ENCODE peak calls at places on chromosome 12, in nine cellular contexts. One of them, this sample, is unnamed.

GRCh38 chr12:32240833-32241232 is 134.2 kb downstream of the BICD1 start:
- DNase-seq in RWPE2: no peak
- DNase-seq in nephron progenitor cell: no peak
- DNase-seq in T-helper 1 cell: no peak
- DNase-seq in IMR-90: peak
- DNase-seq in activated naive CD4-positive, alpha-beta T cell: no peak
- DNase-seq in HEK293T: no peak
- DNase-seq in EL: peak
- DNase-seq in T follicular helper cell: no peak
- DNase-seq in this sample: no peak

GRCh38 chr12:39441963-39442894 is 691 bp downstream of the KIF21A start:
- DNase-seq in RWPE2: peak
- DNase-seq in nephron progenitor cell: peak
- DNase-seq in T-helper 1 cell: no peak
- DNase-seq in IMR-90: no peak
- DNase-seq in activated naive CD4-positive, alpha-beta T cell: no peak
- DNase-seq in HEK293T: peak
- DNase-seq in EL: peak
- DNase-seq in T follicular helper cell: peak
- DNase-seq in this sample: no peak

GRCh38 chr12:110782068-110782467 is 39.4 kb upstream of the PPP1CC start:
- DNase-seq in RWPE2: no peak
- DNase-seq in nephron progenitor cell: no peak
- DNase-seq in T-helper 1 cell: no peak
- DNase-seq in IMR-90: no peak
- DNase-seq in activated naive CD4-positive, alpha-beta T cell: no peak
- DNase-seq in HEK293T: no peak
- DNase-seq in EL: no peak
- DNase-seq in T follicular helper cell: no peak
- DNase-seq in this sample: no peak

GRCh38 chr12:117365072-117365616 is 3.7 kb upstream of the NOS1 start:
- DNase-seq in RWPE2: no peak
- DNase-seq in nephron progenitor cell: no peak
- DNase-seq in T-helper 1 cell: no peak
- DNase-seq in IMR-90: no peak
- DNase-seq in activated naive CD4-positive, alpha-beta T cell: no peak
- DNase-seq in HEK293T: no peak
- DNase-seq in EL: no peak
- DNase-seq in T follicular helper cell: no peak
- DNase-seq in this sample: no peak

GRCh38 chr12:104058796-104059195 is 5.5 kb upstream of the HCFC2 start:
- DNase-seq in RWPE2: no peak
- DNase-seq in nephron progenitor cell: no peak
- DNase-seq in T-helper 1 cell: no peak
- DNase-seq in IMR-90: no peak
- DNase-seq in activated naive CD4-positive, alpha-beta T cell: no peak
- DNase-seq in HEK293T: no peak
- DNase-seq in EL: no peak
- DNase-seq in T follicular helper cell: no peak
- DNase-seq in this sample: no peak

GRCh38 chr12:45611495-45611894 is 118.0 kb upstream of the ARID2 start:
- DNase-seq in RWPE2: no peak
- DNase-seq in nephron progenitor cell: no peak
- DNase-seq in T-helper 1 cell: no peak
- DNase-seq in IMR-90: no peak
- DNase-seq in activated naive CD4-positive, alpha-beta T cell: no peak
- DNase-seq in HEK293T: no peak
- DNase-seq in EL: no peak
- DNase-seq in T follicular helper cell: no peak
- DNase-seq in this sample: no peak

GRCh38 chr12:32163596-32163995 is 56.9 kb downstream of the BICD1 start:
- DNase-seq in RWPE2: no peak
- DNase-seq in nephron progenitor cell: no peak
- DNase-seq in T-helper 1 cell: no peak
- DNase-seq in IMR-90: peak
- DNase-seq in activated naive CD4-positive, alpha-beta T cell: no peak
- DNase-seq in HEK293T: no peak
- DNase-seq in EL: peak
- DNase-seq in T follicular helper cell: no peak
- DNase-seq in this sample: no peak

GRCh38 chr12:22396735-22397134 is 62.2 kb upstream of the ST8SIA1 start:
- DNase-seq in RWPE2: no peak
- DNase-seq in nephron progenitor cell: no peak
- DNase-seq in T-helper 1 cell: no peak
- DNase-seq in IMR-90: no peak
- DNase-seq in activated naive CD4-positive, alpha-beta T cell: no peak
- DNase-seq in HEK293T: no peak
- DNase-seq in EL: no peak
- DNase-seq in T follicular helper cell: no peak
- DNase-seq in this sample: no peak

GRCh38 chr12:80364056-80364455 is 80.0 kb upstream of the PTPRQ start:
- DNase-seq in RWPE2: no peak
- DNase-seq in nephron progenitor cell: no peak
- DNase-seq in T-helper 1 cell: no peak
- DNase-seq in IMR-90: peak
- DNase-seq in activated naive CD4-positive, alpha-beta T cell: no peak
- DNase-seq in HEK293T: no peak
- DNase-seq in EL: no peak
- DNase-seq in T follicular helper cell: no peak
- DNase-seq in this sample: no peak

GRCh38 chr12:68236421-68237059 is 10.9 kb upstream of the IL26 start:
- DNase-seq in RWPE2: no peak
- DNase-seq in nephron progenitor cell: no peak
- DNase-seq in T-helper 1 cell: no peak
- DNase-seq in IMR-90: no peak
- DNase-seq in activated naive CD4-positive, alpha-beta T cell: no peak
- DNase-seq in HEK293T: no peak
- DNase-seq in EL: peak
- DNase-seq in T follicular helper cell: peak
- DNase-seq in this sample: no peak

GRCh38 chr12:105417732-105418131 is 87.2 kb downstream of the C12orf75 start:
- DNase-seq in RWPE2: no peak
- DNase-seq in nephron progenitor cell: no peak
- DNase-seq in T-helper 1 cell: no peak
- DNase-seq in IMR-90: no peak
- DNase-seq in activated naive CD4-positive, alpha-beta T cell: no peak
- DNase-seq in HEK293T: no peak
- DNase-seq in EL: peak
- DNase-seq in T follicular helper cell: no peak
- DNase-seq in this sample: no peak

GRCh38 chr12:115249878-115250277 is 565.9 kb upstream of the TBX3 start:
- DNase-seq in RWPE2: no peak
- DNase-seq in nephron progenitor cell: no peak
- DNase-seq in T-helper 1 cell: no peak
- DNase-seq in IMR-90: no peak
- DNase-seq in activated naive CD4-positive, alpha-beta T cell: no peak
- DNase-seq in HEK293T: no peak
- DNase-seq in EL: no peak
- DNase-seq in T follicular helper cell: no peak
- DNase-seq in this sample: no peak

GRCh38 chr12:28173440-28173839 is 16.8 kb upstream of the CCDC91 start:
- DNase-seq in RWPE2: no peak
- DNase-seq in nephron progenitor cell: no peak
- DNase-seq in T-helper 1 cell: no peak
- DNase-seq in IMR-90: no peak
- DNase-seq in activated naive CD4-positive, alpha-beta T cell: no peak
- DNase-seq in HEK293T: no peak
- DNase-seq in EL: no peak
- DNase-seq in T follicular helper cell: no peak
- DNase-seq in this sample: no peak

GRCh38 chr12:88371416-88372183 is 208.7 kb downstream of the KITLG start:
- DNase-seq in RWPE2: no peak
- DNase-seq in nephron progenitor cell: no peak
- DNase-seq in T-helper 1 cell: no peak
- DNase-seq in IMR-90: no peak
- DNase-seq in activated naive CD4-positive, alpha-beta T cell: no peak
- DNase-seq in HEK293T: no peak
- DNase-seq in EL: peak
- DNase-seq in T follicular helper cell: no peak
- DNase-seq in this sample: peak

GRCh38 chr12:68623984-68624383 is 13.3 kb downstream of the RAP1B start:
- DNase-seq in RWPE2: no peak
- DNase-seq in nephron progenitor cell: no peak
- DNase-seq in T-helper 1 cell: no peak
- DNase-seq in IMR-90: peak
- DNase-seq in activated naive CD4-positive, alpha-beta T cell: no peak
- DNase-seq in HEK293T: no peak
- DNase-seq in EL: peak
- DNase-seq in T follicular helper cell: no peak
- DNase-seq in this sample: no peak

GRCh38 chr12:12365931-12366431 is 9.1 kb downstream of the BORCS5 start:
- DNase-seq in RWPE2: no peak
- DNase-seq in nephron progenitor cell: no peak
- DNase-seq in T-helper 1 cell: no peak
- DNase-seq in IMR-90: peak
- DNase-seq in activated naive CD4-positive, alpha-beta T cell: no peak
- DNase-seq in HEK293T: no peak
- DNase-seq in EL: no peak
- DNase-seq in T follicular helper cell: no peak
- DNase-seq in this sample: no peak

GRCh38 chr12:67517181-67517887 is 131.2 kb upstream of the DYRK2 start:
- DNase-seq in RWPE2: peak
- DNase-seq in nephron progenitor cell: no peak
- DNase-seq in T-helper 1 cell: no peak
- DNase-seq in IMR-90: no peak
- DNase-seq in activated naive CD4-positive, alpha-beta T cell: no peak
- DNase-seq in HEK293T: no peak
- DNase-seq in EL: no peak
- DNase-seq in T follicular helper cell: no peak
- DNase-seq in this sample: no peak

GRCh38 chr12:114408881-114409795 is 3.2 kb upstream of the TBX5 start:
- DNase-seq in RWPE2: no peak
- DNase-seq in nephron progenitor cell: peak
- DNase-seq in T-helper 1 cell: no peak
- DNase-seq in IMR-90: peak
- DNase-seq in activated naive CD4-positive, alpha-beta T cell: no peak
- DNase-seq in HEK293T: no peak
- DNase-seq in EL: peak
- DNase-seq in T follicular helper cell: no peak
- DNase-seq in this sample: no peak

GRCh38 chr12:78864483-78865296 is at the start of gene SYT1:
- DNase-seq in RWPE2: peak
- DNase-seq in nephron progenitor cell: peak
- DNase-seq in T-helper 1 cell: no peak
- DNase-seq in IMR-90: peak
- DNase-seq in activated naive CD4-positive, alpha-beta T cell: no peak
- DNase-seq in HEK293T: peak
- DNase-seq in EL: peak
- DNase-seq in T follicular helper cell: no peak
- DNase-seq in this sample: peak

GRCh38 chr12:95805864-95806669 is 15.5 kb upstream of the NTN4 start:
- DNase-seq in RWPE2: peak
- DNase-seq in nephron progenitor cell: no peak
- DNase-seq in T-helper 1 cell: no peak
- DNase-seq in IMR-90: peak
- DNase-seq in activated naive CD4-positive, alpha-beta T cell: no peak
- DNase-seq in HEK293T: no peak
- DNase-seq in EL: peak
- DNase-seq in T follicular helper cell: no peak
- DNase-seq in this sample: no peak

GRCh38 chr12:82896979-82897378 is 210.3 kb downstream of the TMTC2 start:
- DNase-seq in RWPE2: no peak
- DNase-seq in nephron progenitor cell: no peak
- DNase-seq in T-helper 1 cell: no peak
- DNase-seq in IMR-90: peak
- DNase-seq in activated naive CD4-positive, alpha-beta T cell: no peak
- DNase-seq in HEK293T: no peak
- DNase-seq in EL: no peak
- DNase-seq in T follicular helper cell: no peak
- DNase-seq in this sample: peak

GRCh38 chr12:46266869-46267617 is 1.8 kb downstream of the SLC38A1 start:
- DNase-seq in RWPE2: no peak
- DNase-seq in nephron progenitor cell: peak
- DNase-seq in T-helper 1 cell: peak
- DNase-seq in IMR-90: peak
- DNase-seq in activated naive CD4-positive, alpha-beta T cell: peak
- DNase-seq in HEK293T: peak
- DNase-seq in EL: peak
- DNase-seq in T follicular helper cell: peak
- DNase-seq in this sample: peak

GRCh38 chr12:124537525-124538193 is 29.8 kb downstream of the NCOR2 start:
- DNase-seq in RWPE2: no peak
- DNase-seq in nephron progenitor cell: no peak
- DNase-seq in T-helper 1 cell: no peak
- DNase-seq in IMR-90: no peak
- DNase-seq in activated naive CD4-positive, alpha-beta T cell: no peak
- DNase-seq in HEK293T: no peak
- DNase-seq in EL: no peak
- DNase-seq in T follicular helper cell: no peak
- DNase-seq in this sample: no peak

GRCh38 chr12:27868165-27868564 is 88.1 kb upstream of the MANSC4 start:
- DNase-seq in RWPE2: no peak
- DNase-seq in nephron progenitor cell: no peak
- DNase-seq in T-helper 1 cell: no peak
- DNase-seq in IMR-90: peak
- DNase-seq in activated naive CD4-positive, alpha-beta T cell: no peak
- DNase-seq in HEK293T: no peak
- DNase-seq in EL: peak
- DNase-seq in T follicular helper cell: no peak
- DNase-seq in this sample: no peak

GRCh38 chr12:28497889-28498411 is 307.7 kb downstream of the CCDC91 start:
- DNase-seq in RWPE2: no peak
- DNase-seq in nephron progenitor cell: no peak
- DNase-seq in T-helper 1 cell: no peak
- DNase-seq in IMR-90: peak
- DNase-seq in activated naive CD4-positive, alpha-beta T cell: no peak
- DNase-seq in HEK293T: no peak
- DNase-seq in EL: peak
- DNase-seq in T follicular helper cell: no peak
- DNase-seq in this sample: no peak

GRCh38 chr12:43206396-43206795 is 345.6 kb downstream of the ADAMTS20 start:
- DNase-seq in RWPE2: no peak
- DNase-seq in nephron progenitor cell: no peak
- DNase-seq in T-helper 1 cell: no peak
- DNase-seq in IMR-90: peak
- DNase-seq in activated naive CD4-positive, alpha-beta T cell: no peak
- DNase-seq in HEK293T: no peak
- DNase-seq in EL: peak
- DNase-seq in T follicular helper cell: no peak
- DNase-seq in this sample: no peak

GRCh38 chr12:8078400-8078799 is 3.7 kb upstream of the NECAP1 start:
- DNase-seq in RWPE2: no peak
- DNase-seq in nephron progenitor cell: peak
- DNase-seq in T-helper 1 cell: peak
- DNase-seq in IMR-90: peak
- DNase-seq in activated naive CD4-positive, alpha-beta T cell: peak
- DNase-seq in HEK293T: no peak
- DNase-seq in EL: peak
- DNase-seq in T follicular helper cell: peak
- DNase-seq in this sample: no peak

GRCh38 chr12:97960741-97961608 is 498.4 kb downstream of the RMST start:
- DNase-seq in RWPE2: no peak
- DNase-seq in nephron progenitor cell: peak
- DNase-seq in T-helper 1 cell: no peak
- DNase-seq in IMR-90: no peak
- DNase-seq in activated naive CD4-positive, alpha-beta T cell: no peak
- DNase-seq in HEK293T: peak
- DNase-seq in EL: peak
- DNase-seq in T follicular helper cell: no peak
- DNase-seq in this sample: peak

GRCh38 chr12:63958876-63959275 is 114.4 kb downstream of the SRGAP1 start:
- DNase-seq in RWPE2: no peak
- DNase-seq in nephron progenitor cell: no peak
- DNase-seq in T-helper 1 cell: no peak
- DNase-seq in IMR-90: no peak
- DNase-seq in activated naive CD4-positive, alpha-beta T cell: no peak
- DNase-seq in HEK293T: no peak
- DNase-seq in EL: no peak
- DNase-seq in T follicular helper cell: no peak
- DNase-seq in this sample: no peak

GRCh38 chr12:46908236-46908935 is 82.6 kb upstream of the SLC38A4 start:
- DNase-seq in RWPE2: no peak
- DNase-seq in nephron progenitor cell: no peak
- DNase-seq in T-helper 1 cell: no peak
- DNase-seq in IMR-90: peak
- DNase-seq in activated naive CD4-positive, alpha-beta T cell: no peak
- DNase-seq in HEK293T: no peak
- DNase-seq in EL: peak
- DNase-seq in T follicular helper cell: no peak
- DNase-seq in this sample: no peak

GRCh38 chr12:51970904-51971646 is 19.6 kb downstream of the ACVR1B start:
- DNase-seq in RWPE2: no peak
- DNase-seq in nephron progenitor cell: peak
- DNase-seq in T-helper 1 cell: no peak
- DNase-seq in IMR-90: peak
- DNase-seq in activated naive CD4-positive, alpha-beta T cell: no peak
- DNase-seq in HEK293T: peak
- DNase-seq in EL: peak
- DNase-seq in T follicular helper cell: no peak
- DNase-seq in this sample: no peak

This sample was measured in mucosa of descending colon.